ENCODE peak calls at places on chromosome 2, in four cellular contexts. M is cardiac muscle cell, K is SK-N-SH, E is heart left ventricle. T is an unnamed sample.

GRCh38 chr2:46876741-46877384 is 38.7 kb downstream of the MCFD2 start:
- DNase-seq in M (peak; percentile 43), K (peak; percentile 73), E (peak; percentile 52), T (peak; percentile 41)

GRCh38 chr2:111702809-111703196 is 181.2 kb downstream of the ANAPC1 start:
- DNase-seq in M (no peak), K (no peak), E (no peak), T (no peak)

GRCh38 chr2:42618972-42619371 is 50.5 kb downstream of the MTA3 start:
- DNase-seq in M (no peak), K (no peak), E (no peak), T (no peak)

GRCh38 chr2:54402350-54402749 is 53.8 kb upstream of the SPTBN1 start:
- DNase-seq in M (no peak), K (no peak), E (peak; percentile 76), T (no peak)

GRCh38 chr2:184444217-184444616 is 154.1 kb upstream of the ZNF804A start:
- DNase-seq in M (no peak), K (no peak), E (no peak), T (no peak)

GRCh38 chr2:74373189-74373588 is 6.9 kb downstream of the DCTN1 start:
- DNase-seq in M (peak; percentile 42), K (no peak), E (peak; percentile 68), T (peak; percentile 10)

GRCh38 chr2:204437334-204437733 is 107.9 kb upstream of the PARD3B start:
- DNase-seq in M (no peak), K (no peak), E (no peak), T (no peak)

GRCh38 chr2:76464310-76464709 is 753.6 kb upstream of the GCFC2 start:
- DNase-seq in M (peak; percentile 8), K (no peak), E (no peak), T (no peak)

GRCh38 chr2:200383380-200384110 is 77.1 kb downstream of the SPATS2L start:
- DNase-seq in M (no peak), K (no peak), E (no peak), T (no peak)

GRCh38 chr2:238774980-238775509 is 72.8 kb upstream of the TWIST2 start:
- DNase-seq in M (no peak), K (no peak), E (no peak), T (no peak)

GRCh38 chr2:66919286-66919685 is 477.8 kb upstream of the ETAA1 start:
- DNase-seq in M (no peak), K (no peak), E (no peak), T (no peak)
- TF ChIP-seq CTCF in M (no peak), K (no peak), E (no peak), T (no peak)

GRCh38 chr2:158486970-158487325 is 30.2 kb downstream of the PKP4 start:
- DNase-seq in M (no peak), K (no peak), E (no peak), T (no peak)

GRCh38 chr2:158488442-158489216 is 31.9 kb downstream of the PKP4 start:
- DNase-seq in M (no peak), K (no peak), E (no peak), T (no peak)

GRCh38 chr2:158491072-158491471 is 34.3 kb downstream of the PKP4 start:
- DNase-seq in M (no peak), K (no peak), E (no peak), T (no peak)

GRCh38 chr2:158487419-158487818 is 30.7 kb downstream of the PKP4 start:
- DNase-seq in M (no peak), K (no peak), E (no peak), T (no peak)

GRCh38 chr2:158489366-158490112 is 32.8 kb downstream of the PKP4 start:
- DNase-seq in M (no peak), K (peak; percentile 24), E (no peak), T (no peak)
- TF ChIP-seq CTCF in M (peak; percentile 5), K (no peak), E (no peak), T (no peak)

GRCh38 chr2:216497808-216498366 is 757 bp upstream of the RPL37A start:
- DNase-seq in M (no peak), K (no peak), E (no peak), T (no peak)

GRCh38 chr2:216499641-216500218 is 1.1 kb downstream of the RPL37A start:
- DNase-seq in M (no peak), K (no peak), E (no peak), T (no peak)

GRCh38 chr2:216500572-216500971 is 1.9 kb downstream of the RPL37A start:
- DNase-seq in M (no peak), K (no peak), E (no peak), T (no peak)

GRCh38 chr2:216497382-216497781 is 1.3 kb upstream of the RPL37A start:
- DNase-seq in M (no peak), K (no peak), E (no peak), T (no peak)

DNA sequence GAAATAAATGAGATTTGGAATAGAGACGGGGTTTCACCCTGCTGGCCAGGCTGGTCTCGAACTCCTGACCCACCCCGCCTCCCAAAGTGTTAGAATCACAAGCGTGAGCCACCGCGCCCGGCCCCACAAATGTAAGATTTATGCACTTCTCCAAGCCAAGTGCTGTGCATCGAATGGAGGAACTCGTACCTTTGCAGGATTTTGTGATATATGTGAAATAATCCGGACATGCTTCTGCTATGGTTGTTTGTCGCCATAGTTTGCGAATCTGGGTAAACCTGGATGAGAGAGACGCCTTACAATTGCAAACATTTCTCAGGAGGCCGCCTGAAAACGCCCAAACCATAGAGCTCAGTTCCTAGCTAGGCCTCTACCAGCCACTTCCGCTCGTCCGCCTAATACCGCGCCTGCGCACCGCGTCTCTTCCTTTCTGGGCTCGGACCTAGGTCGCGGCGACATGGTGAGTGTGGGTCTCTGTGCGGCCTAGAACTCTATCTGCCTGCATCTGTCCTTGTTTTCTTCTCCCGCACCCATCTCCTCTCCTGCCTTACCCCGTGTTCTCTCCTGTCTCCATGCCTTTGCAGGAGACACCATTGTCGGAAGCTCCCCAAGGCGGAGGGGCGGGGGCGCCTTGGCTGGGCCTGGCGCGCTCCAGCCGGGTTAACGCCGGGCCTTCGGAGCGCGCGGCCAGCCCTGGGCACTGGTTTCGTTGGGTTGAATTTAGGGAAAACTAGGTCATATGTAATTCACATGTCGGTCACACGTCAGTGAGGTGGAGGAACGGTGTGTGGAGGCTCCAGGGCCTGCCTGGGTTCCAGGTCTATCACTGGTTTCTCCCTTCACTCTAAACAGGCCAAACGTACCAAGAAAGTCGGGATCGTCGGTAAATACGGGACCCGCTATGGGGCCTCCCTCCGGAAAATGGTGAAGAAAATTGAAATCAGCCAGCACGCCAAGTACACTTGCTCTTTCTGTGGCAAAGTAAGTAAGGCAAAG is at the start of gene RPL37A:
- DNase-seq in M (peak; percentile 96), K (peak; percentile 93), E (peak; percentile 94), T (peak; percentile 91)
- TF ChIP-seq CTCF in M (no peak), K (no peak), E (no peak), T (no peak)

DNA sequence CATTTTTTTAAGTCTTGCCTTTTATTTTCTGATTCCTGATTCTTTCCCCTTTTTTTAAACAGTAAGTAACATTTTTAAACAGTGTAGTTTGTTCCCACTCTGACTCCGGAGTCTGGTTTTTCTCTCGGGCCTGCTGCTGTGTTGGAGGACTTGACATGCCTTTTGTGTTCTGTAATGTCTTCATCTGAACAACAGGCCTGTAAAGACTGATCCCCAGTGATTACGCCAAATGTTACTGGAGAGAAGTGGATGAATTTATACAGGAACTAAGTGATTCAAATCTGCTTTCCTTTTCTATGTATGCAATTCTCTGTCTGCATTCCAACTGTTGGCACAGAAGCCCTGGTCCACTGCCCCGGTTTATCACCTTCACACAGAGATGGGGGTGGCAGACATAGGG is 54.3 kb upstream of the RMDN2 start:
- DNase-seq in M (no peak), K (peak; percentile 66), E (no peak), T (no peak)
- TF ChIP-seq CTCF in M (no peak), K (no peak), E (no peak), T (no peak)

GRCh38 chr2:18422416-18423165 is 137.9 kb downstream of the RDH14 start:
- DNase-seq in M (no peak), K (no peak), E (no peak), T (no peak)

GRCh38 chr2:18428516-18428915 is 131.9 kb downstream of the RDH14 start:
- DNase-seq in M (no peak), K (no peak), E (no peak), T (no peak)

GRCh38 chr2:18426174-18426573 is 134.3 kb downstream of the RDH14 start:
- DNase-seq in M (no peak), K (no peak), E (no peak), T (no peak)

GRCh38 chr2:18423636-18424035 is 136.8 kb downstream of the RDH14 start:
- DNase-seq in M (no peak), K (no peak), E (no peak), T (no peak)

DNA sequence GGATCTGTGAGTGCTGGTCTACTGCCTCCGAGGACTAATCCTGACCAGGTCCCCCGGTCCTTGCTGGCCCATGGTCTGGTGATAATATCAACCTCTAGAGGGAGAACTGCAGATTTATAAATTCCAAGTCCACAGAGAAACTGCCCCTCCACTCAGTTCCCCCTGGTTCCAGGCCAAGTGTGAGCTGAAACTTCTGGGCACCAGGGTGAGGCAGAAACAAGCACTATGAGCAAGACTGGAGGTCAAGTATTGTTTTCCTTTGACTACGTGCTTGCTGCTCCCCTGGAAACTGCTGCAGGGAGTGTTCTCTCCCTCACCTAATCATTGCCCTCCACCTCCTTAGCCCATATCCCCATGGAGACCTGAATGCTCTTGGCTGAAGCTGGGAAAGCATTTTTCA is 135.3 kb downstream of the RDH14 start:
- DNase-seq in M (no peak), K (no peak), E (no peak), T (no peak)
- TF ChIP-seq CTCF in M (no peak), K (no peak), E (no peak), T (no peak)

T was measured in Calu3.